ENCODE peak calls at places on chromosomes 16 and 17, in six cellular contexts. Q, Y, U, Z, F and W are unnamed samples.
A peak's percentile ranks its signal among the peaks of the same experiment; 100 is the strongest.

GRCh38 chr16:15932939-15933338 is 16.5 kb upstream of the ABCC1 start:
- DNase-seq in F (no peak), Z (no peak), Y (no peak), U (no peak), Q (no peak), W (no peak)

GRCh38 chr17:45575126-45575885 is 84.8 kb upstream of the PLEKHM1 start:
- DNase-seq in F (no peak), Q (peak; percentile 0), Z (no peak), U (no peak), Y (no peak), W (no peak)

GRCh38 chr16:8519643-8520042 is 70.7 kb downstream of the TMEM114 start:
- DNase-seq in F (no peak), U (no peak), Z (no peak), Y (no peak), Q (no peak), W (no peak)

GRCh38 chr17:72150632-72151460 is 30.0 kb downstream of the SOX9 start:
- DNase-seq in Y (no peak), Z (peak; percentile 73), Q (peak; percentile 99), U (no peak), F (no peak), W (no peak)

GRCh38 chr16:28274676-28275075 is 17.6 kb upstream of the SBK1 start:
- DNase-seq in Y (no peak), U (no peak), Z (no peak), Q (no peak), F (no peak), W (no peak)

GRCh38 chr16:47726031-47726675 is 265.0 kb downstream of the PHKB start:
- DNase-seq in Z (no peak), F (peak; percentile 55), Y (no peak), U (no peak), Q (no peak), W (no peak)

GRCh38 chr17:72600934-72601333 is 480.1 kb downstream of the SOX9 start:
- DNase-seq in F (no peak), Z (no peak), Y (no peak), Q (no peak), U (no peak), W (no peak)

GRCh38 chr16:52546291-52546941 is 527 bp downstream of the TOX3 start:
- DNase-seq in U (no peak), Q (peak; percentile 73), Y (no peak), Z (no peak), F (peak; percentile 39), W (no peak)

GRCh38 chr16:27177031-27177774 is 26.1 kb upstream of the KDM8 start:
- DNase-seq in Y (no peak), U (no peak), F (no peak), Q (no peak), Z (no peak), W (no peak)

GRCh38 chr16:14529010-14529669 is 100.9 kb downstream of the PARN start:
- DNase-seq in Y (peak; percentile 78), F (peak; percentile 95), Z (peak; percentile 64), U (peak; percentile 68), Q (peak; percentile 90), W (peak; percentile 56)

GRCh38 chr17:9522074-9522473 is 53.5 kb downstream of the STX8 start:
- DNase-seq in Q (peak; percentile 72), U (peak; percentile 7), Z (no peak), F (no peak), Y (no peak), W (no peak)

DNA sequence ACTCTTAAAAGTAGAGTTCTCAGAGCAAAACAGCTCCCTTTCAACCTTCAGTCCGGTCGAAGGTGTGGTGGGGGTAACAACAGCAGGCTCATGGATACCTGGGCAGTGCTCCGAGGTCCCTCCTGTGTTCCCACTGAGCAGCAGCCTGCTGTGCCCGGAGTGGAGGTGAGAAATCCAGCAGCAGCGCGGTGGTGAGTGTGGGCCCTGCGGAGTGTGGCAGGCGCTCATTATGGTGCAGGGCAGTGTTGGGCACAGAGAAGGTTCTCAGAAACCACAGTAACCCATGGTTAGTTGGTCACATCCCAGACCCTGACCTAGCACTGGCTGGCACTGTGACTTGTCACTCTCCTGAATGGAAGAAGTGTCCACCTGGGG is 5.0 kb upstream of the P4HB start:
- DNase-seq in F (no peak), U (no peak), Y (no peak), Z (no peak), Q (no peak), W (no peak)
- TF ChIP-seq POLR2AphosphoS5 in F (no peak), U (no peak), Y (no peak), Z (no peak), Q (no peak), W (no peak)

DNA sequence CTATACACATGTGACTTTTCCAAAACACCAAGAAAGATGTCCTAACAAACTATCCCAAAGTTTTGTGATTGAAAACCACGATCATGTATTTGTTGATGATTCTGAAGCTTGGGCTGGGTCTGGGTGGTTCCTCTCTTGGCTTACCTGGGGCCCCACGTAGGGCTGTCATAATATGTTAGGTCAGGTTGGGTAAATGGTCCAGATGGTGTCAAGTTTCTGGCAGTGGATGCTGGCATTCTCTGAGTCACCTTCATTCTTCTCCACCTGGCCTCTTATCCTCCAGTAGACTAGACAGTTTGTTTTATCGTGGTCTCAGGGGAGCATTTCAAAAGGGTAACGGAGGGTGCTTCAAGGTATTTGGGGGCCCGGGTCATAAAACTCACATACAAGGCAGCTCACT is 39.4 kb downstream of the SYCE1L start:
- DNase-seq in Y (no peak), Z (no peak), F (no peak), Q (no peak), U (no peak), W (no peak)
- H3K4me3 ChIP-seq in Y (no peak overlapping the region), Z (no peak overlapping the region), F (no peak overlapping the region), Q (no peak overlapping the region), U (no peak overlapping the region), W (no peak overlapping the region)

GRCh38 chr16:86509759-86510464 is 415 bp upstream of the FOXF1 start:
- DNase-seq in Z (no peak), F (peak; percentile 94), Y (peak; percentile 73), Q (peak; percentile 80), U (no peak), W (no peak)
- H3K27me3 ChIP-seq in Z (peaks cover 97% of the 10 kb centered on the region), F (peaks cover 72% of the 10 kb centered on the region), Y (peaks cover 98% of the 10 kb centered on the region), Q (peaks cover 100% of the 10 kb centered on the region), U (peaks cover 18% of the 10 kb centered on the region), W (peaks cover 23% of the 10 kb centered on the region)

DNA sequence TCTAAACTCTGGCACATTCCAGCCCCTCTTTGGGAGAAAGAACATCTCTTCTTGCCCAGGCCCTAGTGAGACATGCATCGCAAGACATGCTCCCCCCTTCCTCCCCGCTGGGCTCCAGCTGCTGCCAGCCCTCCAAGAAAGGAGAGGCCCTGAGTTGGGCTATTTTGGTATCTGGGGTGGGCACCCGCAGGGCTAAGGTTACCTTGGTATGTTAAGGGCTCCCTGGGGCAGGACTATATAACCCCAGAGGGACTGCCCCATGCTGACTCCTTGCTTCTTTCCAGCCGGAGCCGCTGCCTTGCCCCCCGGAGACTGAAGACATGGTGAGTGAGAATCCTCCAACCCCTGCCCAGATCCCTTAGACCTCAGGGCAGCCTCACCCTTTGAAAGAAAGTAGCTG is at the start of gene MYL11:
- DNase-seq in Q (no peak), Z (no peak), F (no peak), U (no peak), Y (no peak), W (no peak)
- TF ChIP-seq POLR2AphosphoS5 in Q (no peak), Z (no peak), F (no peak), U (no peak), Y (no peak), W (no peak)

GRCh38 chr17:76546556-76547182 is 6.8 kb downstream of the PRCD start:
- DNase-seq in Z (no peak), U (no peak), F (no peak), Y (no peak), Q (peak; percentile 24), W (no peak)

GRCh38 chr17:76547642-76548202 is 7.9 kb downstream of the PRCD start:
- DNase-seq in Z (no peak), Q (no peak), Y (no peak), U (no peak), F (no peak), W (no peak)

GRCh38 chr17:76544916-76545365 is 5.1 kb downstream of the PRCD start:
- DNase-seq in F (no peak), U (no peak), Z (no peak), Y (no peak), Q (no peak), W (no peak)

GRCh38 chr17:76547183-76547641 is 7.4 kb downstream of the PRCD start:
- DNase-seq in F (no peak), Z (no peak), Y (peak; percentile 67), U (peak; percentile 46), Q (peak; percentile 92), W (no peak)

GRCh38 chr17:76545918-76546555 is 6.2 kb downstream of the PRCD start:
- DNase-seq in Y (no peak), F (no peak), Q (peak; percentile 4), Z (no peak), U (no peak), W (no peak)
- H3K4me3 ChIP-seq in Y (no peak overlapping the region), F (no peak overlapping the region), Q (no peak overlapping the region), Z (no peak overlapping the region), U (no peak overlapping the region), W (no peak overlapping the region)

GRCh38 chr16:25690563-25691143 is 1.1 kb upstream of the HS3ST4 start:
- DNase-seq in U (no peak), F (no peak), Y (no peak), Z (no peak), Q (peak; percentile 6), W (no peak)

GRCh38 chr16:25693621-25694020 is 1.9 kb downstream of the HS3ST4 start:
- DNase-seq in Q (no peak), Y (no peak), Z (no peak), U (no peak), F (no peak), W (no peak)

GRCh38 chr16:25691519-25692091 is at the start of gene HS3ST4:
- DNase-seq in Q (peak; percentile 69), Z (no peak), U (no peak), F (no peak), Y (no peak), W (no peak)

GRCh38 chr16:25692307-25692706 is 548 bp downstream of the HS3ST4 start:
- DNase-seq in F (no peak), U (no peak), Q (peak; percentile 38), Z (no peak), Y (no peak), W (no peak)

DNA sequence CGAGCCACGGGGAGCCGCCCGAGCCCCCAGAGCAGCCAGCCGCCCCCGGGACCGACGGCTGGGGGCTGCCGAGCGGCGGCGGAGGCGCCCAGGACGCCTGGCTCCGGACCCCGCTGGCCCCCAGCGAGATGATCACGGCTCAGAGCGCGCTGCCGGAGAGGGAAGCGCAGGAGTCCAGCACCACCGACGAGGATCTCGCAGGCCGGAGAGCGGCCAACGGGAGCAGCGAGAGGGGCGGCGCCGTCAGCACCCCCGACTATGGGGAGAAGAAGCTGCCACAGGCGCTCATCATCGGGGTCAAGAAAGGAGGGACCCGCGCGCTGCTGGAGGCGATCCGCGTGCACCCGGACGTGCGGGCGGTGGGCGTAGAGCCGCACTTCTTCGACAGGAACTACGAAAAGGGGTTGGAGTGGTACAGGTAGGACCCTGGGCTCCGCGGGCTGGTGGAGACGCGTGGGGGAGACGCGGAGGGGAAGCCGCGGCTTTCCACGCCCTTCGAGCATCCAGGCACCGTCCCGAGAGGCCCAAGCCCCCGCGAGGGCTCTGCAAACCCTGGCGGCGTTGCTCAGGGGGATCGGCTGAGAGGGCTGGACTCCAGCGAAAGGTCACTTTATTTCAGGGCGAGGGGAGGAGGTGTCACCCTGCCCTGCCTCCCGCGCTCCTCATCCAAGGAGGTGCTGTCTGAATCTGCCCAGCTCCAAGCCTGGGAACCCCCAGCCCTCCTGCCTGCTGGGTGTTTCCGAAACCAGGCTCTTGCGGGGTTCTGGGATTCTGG is 1.2 kb downstream of the HS3ST4 start:
- DNase-seq in U (no peak), Q (peak; percentile 62), F (no peak), Z (no peak), Y (no peak), W (no peak)
- H3K27me3 ChIP-seq in U (peaks cover 37% of the 10 kb centered on the region), Q (peaks cover 53% of the 10 kb centered on the region), F (peaks cover 84% of the 10 kb centered on the region), Z (peaks cover 26% of the 10 kb centered on the region), Y (peaks cover 92% of the 10 kb centered on the region), W (peaks cover 5% of the 10 kb centered on the region)